ENCODE peak calls at places on chromosomes 3 and 15, in seven cellular contexts. G is H1, I is IMR-90, T is mesenchymal stem cell, L is mesendoderm, A is neuronal stem cell, O is H9. N is an unnamed sample.

GRCh38 chr3:84965141-84965540 is 6.4 kb downstream of the CADM2 start:
- DNase-seq in G (peak; percentile 58), A (peak; percentile 74), I (no peak), O (peak; percentile 78), T (no peak), L (peak; percentile 96), N (no peak)

GRCh38 chr15:94844533-94845390 is 613.4 kb downstream of the MCTP2 start:
- DNase-seq in O (peak; percentile 60), I (no peak), L (peak; percentile 93), G (no peak), A (peak; percentile 33), T (peak; percentile 43), N (no peak)

GRCh38 chr3:62284442-62284841 is 88.9 kb downstream of the FEZF2 start:
- DNase-seq in A (no peak), L (no peak), T (no peak), G (no peak), O (no peak), I (no peak), N (no peak)

GRCh38 chr3:55585856-55586255 is 98.8 kb upstream of the WNT5A start:
- DNase-seq in A (no peak), G (no peak), I (no peak), L (no peak), O (no peak), T (no peak), N (no peak)

GRCh38 chr3:37861540-37862051 is at the start of gene CTDSPL:
- DNase-seq in G (no peak), L (peak; percentile 48), T (peak; percentile 60), A (peak; percentile 51), I (peak; percentile 44), O (peak; percentile 60), N (no peak)

GRCh38 chr3:12049675-12050074 is 45.5 kb downstream of the SYN2 start:
- DNase-seq in T (peak; percentile 6), O (no peak), G (no peak), L (no peak), A (no peak), I (peak; percentile 3), N (no peak)

GRCh38 chr15:58515807-58516206 is 84.0 kb downstream of the LIPC start:
- DNase-seq in T (no peak), L (no peak), O (no peak), A (no peak), G (no peak), I (no peak), N (no peak)

GRCh38 chr15:93121994-93122910 is 33.2 kb upstream of the RGMA start:
- DNase-seq in T (no peak), O (no peak), L (no peak), G (no peak), I (no peak), A (no peak), N (no peak)

GRCh38 chr3:50263443-50264388 is 5.2 kb upstream of the SEMA3B start:
- DNase-seq in G (no peak), T (no peak), L (no peak), A (no peak), O (no peak), I (no peak), N (no peak)

GRCh38 chr3:63343674-63344073 is 65.6 kb downstream of the SYNPR start:
- DNase-seq in A (no peak), L (peak; percentile 64), G (peak; percentile 60), T (peak; percentile 89), I (peak; percentile 92), O (peak; percentile 77), N (peak; percentile 65)

GRCh38 chr15:96122077-96123027 is 208.1 kb upstream of the NR2F2 start:
- DNase-seq in O (no peak), I (peak; percentile 48), G (no peak), L (no peak), A (no peak), T (peak; percentile 7), N (no peak)
- H2AK5ac ChIP-seq in O (no peak overlapping the region), I (no peak overlapping the region), G (no peak overlapping the region), L (no peak overlapping the region), A (no peak overlapping the region), T (no peak overlapping the region), N (no peak overlapping the region)

GRCh38 chr3:154184582-154184981 is 63.4 kb downstream of the ARHGEF26 start:
- DNase-seq in I (no peak), L (no peak), O (no peak), A (no peak), G (no peak), T (no peak), N (no peak)
- H2AK5ac ChIP-seq in I (no peak overlapping the region), L (no peak overlapping the region), O (no peak overlapping the region), A (no peak overlapping the region), G (no peak overlapping the region), T (no peak overlapping the region), N (peak overlapping the region; percentile 99)

GRCh38 chr3:189340680-189341460 is 169.1 kb downstream of the TPRG1 start:
- DNase-seq in G (no peak), L (peak; percentile 67), A (no peak), T (peak; percentile 37), I (no peak), O (peak; percentile 46), N (peak; percentile 29)

GRCh38 chr3:189334064-189334920 is 162.5 kb downstream of the TPRG1 start:
- DNase-seq in L (no peak), T (peak; percentile 80), O (no peak), I (no peak), A (no peak), G (no peak), N (peak; percentile 43)

GRCh38 chr3:189339996-189340395 is 168.2 kb downstream of the TPRG1 start:
- DNase-seq in I (no peak), G (no peak), A (no peak), O (no peak), T (no peak), L (no peak), N (no peak)

GRCh38 chr3:189338366-189338765 is 166.6 kb downstream of the TPRG1 start:
- DNase-seq in I (no peak), A (no peak), G (no peak), T (no peak), O (no peak), L (no peak), N (no peak)

GRCh38 chr3:189337672-189338071 is 165.9 kb downstream of the TPRG1 start:
- DNase-seq in T (no peak), A (no peak), I (no peak), L (peak; percentile 66), G (no peak), O (no peak), N (peak; percentile 62)
- H2AK5ac ChIP-seq in T (no peak overlapping the region), A (no peak overlapping the region), I (no peak overlapping the region), L (no peak overlapping the region), G (no peak overlapping the region), O (no peak overlapping the region), N (no peak overlapping the region)

DNA sequence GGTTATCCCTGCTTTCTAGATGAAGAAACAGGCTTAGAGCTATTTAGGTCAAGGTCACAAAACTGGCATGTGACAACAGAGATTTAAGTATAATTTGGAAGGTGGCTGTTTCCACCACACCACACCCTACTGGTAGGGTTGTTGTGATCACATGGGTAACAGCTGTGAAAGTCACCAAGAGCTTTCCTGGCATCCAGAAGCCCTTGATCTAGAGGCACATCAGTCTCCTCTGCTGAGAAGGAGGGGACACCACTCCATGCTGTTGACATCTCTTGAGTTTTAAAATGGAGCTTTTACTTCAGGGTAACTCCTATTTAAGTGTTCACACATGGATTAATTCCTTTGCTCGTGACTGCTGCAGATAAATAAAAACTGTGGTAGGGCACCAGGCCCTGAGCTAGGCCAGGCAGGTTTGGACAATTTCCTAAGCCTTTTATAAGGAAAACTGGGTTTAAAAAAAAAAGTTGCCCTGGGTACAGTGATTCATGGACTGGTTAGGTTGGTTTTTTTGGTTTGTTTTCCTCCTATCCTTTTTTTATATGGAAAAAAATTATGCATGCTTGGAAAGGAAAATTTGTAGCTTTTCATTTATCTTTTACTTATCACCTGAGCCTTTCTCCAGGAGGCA is 7.5 kb downstream of the EXOSC7 start:
- DNase-seq in A (no peak), I (no peak), L (peak; percentile 50), G (no peak), T (no peak), O (no peak), N (no peak)
- H2AK5ac ChIP-seq in A (no peak overlapping the region), I (no peak overlapping the region), L (no peak overlapping the region), G (no peak overlapping the region), T (no peak overlapping the region), O (no peak overlapping the region), N (no peak overlapping the region)

DNA sequence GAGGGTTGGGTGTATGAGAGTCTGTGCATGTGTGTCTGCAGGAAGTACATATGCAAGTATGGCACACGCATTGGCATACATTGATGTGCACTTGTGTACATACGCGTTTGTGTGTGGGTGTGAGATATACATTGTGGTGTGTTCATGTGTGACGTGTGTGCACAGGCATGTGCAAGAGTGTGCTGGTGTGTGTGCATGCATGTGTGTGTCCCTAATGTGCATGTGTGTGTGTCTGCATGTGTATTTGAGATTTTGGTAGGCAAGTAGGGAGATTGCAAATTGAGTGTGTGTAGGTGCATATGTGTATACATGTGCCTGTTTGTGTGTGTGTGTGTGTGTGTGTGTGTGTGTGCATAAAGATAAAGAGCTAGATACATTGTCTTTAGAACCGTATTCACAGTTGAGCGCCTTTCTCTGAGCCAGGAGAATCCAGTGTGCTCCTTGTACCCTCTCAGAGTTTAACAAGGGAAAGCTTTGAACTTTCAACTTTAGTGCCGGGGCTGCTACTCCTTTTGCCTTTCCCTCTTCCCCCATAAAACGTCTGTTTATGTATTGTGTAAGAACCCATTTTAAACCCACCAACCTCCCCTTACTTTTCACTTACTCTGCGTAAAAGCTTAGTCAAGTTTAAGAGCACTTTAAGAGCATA is 152.4 kb upstream of the CHL1 start:
- DNase-seq in L (no peak), A (no peak), O (no peak), G (no peak), I (no peak), T (no peak), N (no peak)
- H2AK5ac ChIP-seq in L (no peak overlapping the region), A (peak overlapping the region; percentile 40), O (no peak overlapping the region), G (no peak overlapping the region), I (no peak overlapping the region), T (no peak overlapping the region), N (no peak overlapping the region)

DNA sequence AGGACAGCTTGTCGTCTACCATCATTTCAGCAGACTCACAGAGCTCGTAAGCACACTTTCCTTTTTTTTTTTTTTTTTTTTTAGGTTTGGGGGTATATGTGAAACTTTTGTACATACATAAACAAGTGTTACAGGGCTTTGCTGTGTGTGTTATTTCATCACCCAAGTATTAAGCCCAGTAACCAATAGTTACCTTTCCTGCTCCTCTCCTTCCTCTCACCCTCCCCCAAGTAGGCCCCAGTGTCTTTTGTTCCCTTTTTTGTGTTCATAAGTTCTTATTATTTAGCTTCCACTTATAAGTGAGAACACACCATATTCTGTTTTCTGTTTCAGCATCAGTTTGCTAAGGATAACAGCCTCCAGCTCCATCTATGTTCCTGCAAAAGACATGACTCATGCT is 746.8 kb downstream of the GRM7 start:
- DNase-seq in L (no peak), T (no peak), G (no peak), O (no peak), A (no peak), I (no peak), N (no peak)
- H2AK5ac ChIP-seq in L (no peak overlapping the region), T (no peak overlapping the region), G (no peak overlapping the region), O (no peak overlapping the region), A (no peak overlapping the region), I (no peak overlapping the region), N (no peak overlapping the region)

GRCh38 chr3:134949150-134949549 is 154.1 kb downstream of the EPHB1 start:
- DNase-seq in O (no peak), I (no peak), L (no peak), A (no peak), T (no peak), G (no peak), N (no peak)

GRCh38 chr3:134941820-134942219 is 146.8 kb downstream of the EPHB1 start:
- DNase-seq in L (no peak), T (no peak), O (no peak), I (no peak), A (no peak), G (no peak), N (no peak)

GRCh38 chr3:134944429-134944828 is 149.4 kb downstream of the EPHB1 start:
- DNase-seq in T (no peak), G (no peak), A (no peak), O (no peak), I (no peak), L (no peak), N (no peak)
- H2AK5ac ChIP-seq in T (no peak overlapping the region), G (no peak overlapping the region), A (no peak overlapping the region), O (no peak overlapping the region), I (no peak overlapping the region), L (no peak overlapping the region), N (no peak overlapping the region)

N was measured in trophoblast cell.